ENCODE peak calls at places on chromosomes 11 and 22, in ten cellular contexts. R is right lobe of liver; X is GM23248; K is A549; Y is mammary epithelial cell; Q is MM.1S; G is aorta; C is CD4-positive, alpha-beta memory T cell; U is ovary; S is upper lobe of right lung. D is an unnamed sample. For H3K4me1, the result is how much of the 10 kb centered on the place peaks cover.

GRCh38 chr11:109298865-109299264 is 123.1 kb upstream of the C11orf87 start:
- DNase-seq in R (no peak), X (peak), K (no peak), Y (no peak), Q (no peak), G (no peak), C (no peak), U (no peak), S (no peak), D (no peak)

GRCh38 chr11:75063732-75064314 is 32.9 kb downstream of the OR2AT4 start:
- DNase-seq in R (no peak), X (peak), K (no peak), Y (no peak), Q (no peak), G (no peak), C (no peak), U (no peak), S (no peak), D (no peak)

GRCh38 chr22:44289429-44290171 is 23.2 kb downstream of the SHISAL1 start:
- DNase-seq in R (no peak), X (peak), K (no peak), Y (no peak), Q (no peak), G (no peak), C (no peak), U (no peak), S (no peak), D (no peak)

GRCh38 chr11:117127164-117127563 is 16.9 kb upstream of the PAFAH1B2 start:
- DNase-seq in R (no peak), X (no peak), K (no peak), Y (no peak), Q (no peak), G (no peak), C (no peak), U (no peak), S (no peak), D (no peak)

GRCh38 chr11:117859061-117859460 is 17.4 kb downstream of the FXYD6 start:
- DNase-seq in R (no peak), X (no peak), K (no peak), Y (no peak), Q (no peak), G (no peak), C (no peak), U (peak), S (no peak), D (no peak)

GRCh38 chr11:76206327-76207081 is at the start of gene WNT11:
- DNase-seq in R (no peak), X (peak), K (peak), Y (peak), Q (peak), G (peak), C (peak), U (peak), S (peak), D (peak)

GRCh38 chr11:33135768-33136443 is 25.4 kb downstream of the CSTF3 start:
- DNase-seq in R (no peak), X (no peak), K (no peak), Y (no peak), Q (no peak), G (no peak), C (no peak), U (no peak), S (no peak), D (no peak)

GRCh38 chr11:76159983-76160661 is 46.2 kb downstream of the WNT11 start:
- DNase-seq in R (no peak), X (no peak), K (no peak), Y (no peak), Q (no peak), G (no peak), C (no peak), U (no peak), S (peak), D (no peak)

GRCh38 chr11:68312780-68313573 is 586 bp downstream of the LRP5 start:
- DNase-seq in R (no peak), X (peak), K (no peak), Y (no peak), Q (peak), G (no peak), C (no peak), U (no peak), S (peak), D (no peak)

GRCh38 chr11:46271407-46271806 is 6.1 kb upstream of the CREB3L1 start:
- DNase-seq in R (no peak), X (no peak), K (no peak), Y (no peak), Q (no peak), G (no peak), C (no peak), U (no peak), S (no peak), D (no peak)

GRCh38 chr11:122207921-122208764 is 92.1 kb upstream of the BLID start:
- DNase-seq in R (no peak), X (peak), K (no peak), Y (no peak), Q (no peak), G (no peak), C (no peak), U (no peak), S (no peak), D (no peak)

GRCh38 chr11:129248618-129249017 is 56.5 kb upstream of the ARHGAP32 start:
- DNase-seq in R (no peak), X (peak), K (peak), Y (peak), Q (no peak), G (no peak), C (no peak), U (no peak), S (no peak), D (no peak)

GRCh38 chr11:88482871-88483301 is 145.3 kb upstream of the CTSC start:
- DNase-seq in R (no peak), X (peak), K (no peak), Y (peak), Q (no peak), G (no peak), C (no peak), U (no peak), S (no peak), D (no peak)

GRCh38 chr22:47592791-47593190 is 830.3 kb downstream of the TBC1D22A start:
- DNase-seq in R (no peak), X (no peak), K (no peak), Y (no peak), Q (no peak), G (no peak), C (no peak), U (no peak), S (peak), D (no peak)

GRCh38 chr22:33919591-33920501 is at the start of gene LARGE1:
- DNase-seq in R (peak), X (peak), K (peak), Y (peak), Q (peak), G (peak), C (no peak), U (peak), S (peak), D (peak)

GRCh38 chr11:44860967-44861828 is 89.5 kb downstream of the TP53I11 start:
- DNase-seq in R (no peak), X (no peak), K (no peak), Y (no peak), Q (no peak), G (no peak), C (no peak), U (no peak), S (no peak), D (no peak)

GRCh38 chr11:104999716-105000115 is 23.3 kb downstream of the CASP5 start:
- DNase-seq in R (no peak), X (no peak), K (no peak), Y (no peak), Q (no peak), G (no peak), C (no peak), U (no peak), S (no peak), D (no peak)
- H3K4me1 ChIP-seq in R (under half), X (under half), K (under half), Y (under half), Q (under half), G (under half), C (under half), U (under half), S (under half), D (under half)

GRCh38 chr11:120126543-120126942 is 11.4 kb downstream of the TRIM29 start:
- DNase-seq in R (no peak), X (no peak), K (no peak), Y (no peak), Q (no peak), G (peak), C (no peak), U (no peak), S (peak), D (no peak)
- H3K4me1 ChIP-seq in R (under half), X (under half), K (half or more), Y (half or more), Q (under half), G (under half), C (under half), U (under half), S (under half), D (under half)

DNA sequence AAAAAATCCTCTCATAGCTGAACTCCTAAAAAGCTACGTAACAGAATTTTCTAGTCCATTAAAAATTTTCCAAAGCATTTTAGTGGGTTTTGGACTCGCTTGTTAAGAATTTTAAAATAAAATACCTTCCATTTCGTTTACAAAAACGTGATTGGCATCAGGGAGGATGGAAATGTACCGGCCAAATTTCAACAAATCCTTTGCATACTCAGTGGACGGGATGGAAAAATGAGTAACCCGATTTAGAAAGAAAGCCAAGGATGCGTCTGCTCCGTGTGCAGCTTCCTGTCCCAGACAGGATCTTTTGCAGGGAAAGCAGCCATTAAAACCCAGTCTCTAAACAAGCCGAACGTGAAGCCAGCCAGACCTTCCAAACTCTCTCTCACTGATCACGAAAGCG is 15.6 kb downstream of the TMEM184B start:
- DNase-seq in R (no peak), X (peak), K (no peak), Y (no peak), Q (no peak), G (no peak), C (no peak), U (no peak), S (no peak), D (no peak)
- H3K4me1 ChIP-seq in R (under half), X (under half), K (under half), Y (under half), Q (under half), G (under half), C (under half), U (under half), S (under half), D (under half)

GRCh38 chr11:64232182-64233018 is 2.0 kb upstream of the VEGFB start:
- DNase-seq in R (no peak), X (no peak), K (no peak), Y (no peak), Q (no peak), G (no peak), C (peak), U (no peak), S (peak), D (no peak)

GRCh38 chr11:64229959-64230208 is 464 bp upstream of the DNAJC4 start:
- DNase-seq in R (no peak), X (no peak), K (no peak), Y (no peak), Q (no peak), G (no peak), C (no peak), U (no peak), S (no peak), D (no peak)

GRCh38 chr11:64230985-64231365 is 627 bp downstream of the DNAJC4 start:
- DNase-seq in R (no peak), X (no peak), K (no peak), Y (no peak), Q (no peak), G (no peak), C (peak), U (no peak), S (no peak), D (no peak)

GRCh38 chr11:64230209-64230984 is at the start of gene DNAJC4:
- DNase-seq in R (peak), X (peak), K (peak), Y (peak), Q (peak), G (peak), C (peak), U (peak), S (peak), D (peak)

GRCh38 chr11:64231536-64231935 is 1.2 kb downstream of the DNAJC4 start:
- DNase-seq in R (no peak), X (no peak), K (no peak), Y (no peak), Q (no peak), G (no peak), C (peak), U (no peak), S (no peak), D (no peak)
- H3K4me1 ChIP-seq in R (under half), X (under half), K (under half), Y (under half), Q (under half), G (under half), C (half or more), U (under half), S (half or more), D (under half)

D was measured in Peyer's patch.